ENCODE peak calls at places on chromosomes 1 and 21, in four cellular contexts. One of them, this sample, is unnamed.

GRCh38 chr21:36015096-36015495 is 45.2 kb downstream of the SETD4 start:
- DNase-seq in H54: no peak
- DNase-seq in T-helper 17 cell: no peak
- DNase-seq in MM.1S: no peak
- DNase-seq in this sample: no peak

GRCh38 chr21:33383056-33383888 is 19.9 kb upstream of the IFNGR2 start:
- DNase-seq in H54: peak; percentile 57
- DNase-seq in T-helper 17 cell: peak; percentile 51
- DNase-seq in MM.1S: peak; percentile 97
- DNase-seq in this sample: no peak

GRCh38 chr1:2279210-2279639 is 51.1 kb downstream of the SKI start:
- DNase-seq in H54: no peak
- DNase-seq in T-helper 17 cell: no peak
- DNase-seq in MM.1S: no peak
- DNase-seq in this sample: no peak

GRCh38 chr21:26550357-26550756 is 22.7 kb downstream of the CYYR1 start:
- DNase-seq in H54: no peak
- DNase-seq in T-helper 17 cell: no peak
- DNase-seq in MM.1S: no peak
- DNase-seq in this sample: no peak

GRCh38 chr1:76262591-76262990 is 188.0 kb downstream of the ST6GALNAC3 start:
- DNase-seq in H54: no peak
- DNase-seq in T-helper 17 cell: no peak
- DNase-seq in MM.1S: no peak
- DNase-seq in this sample: no peak

GRCh38 chr1:6343506-6344405 is 49.8 kb downstream of the ACOT7 start:
- DNase-seq in H54: peak; percentile 84
- DNase-seq in T-helper 17 cell: peak; percentile 57
- DNase-seq in MM.1S: peak; percentile 36
- DNase-seq in this sample: no peak

GRCh38 chr1:79448426-79448825 is 441.9 kb upstream of the ADGRL4 start:
- DNase-seq in H54: no peak
- DNase-seq in T-helper 17 cell: no peak
- DNase-seq in MM.1S: no peak
- DNase-seq in this sample: no peak

GRCh38 chr1:119674835-119675289 is 26.8 kb upstream of the ZNF697 start:
- DNase-seq in H54: no peak
- DNase-seq in T-helper 17 cell: no peak
- DNase-seq in MM.1S: no peak
- DNase-seq in this sample: peak; percentile 62

GRCh38 chr1:216222302-216222701 is 200.9 kb downstream of the USH2A start:
- DNase-seq in H54: no peak
- DNase-seq in T-helper 17 cell: no peak
- DNase-seq in MM.1S: no peak
- DNase-seq in this sample: peak; percentile 65

GRCh38 chr1:182240085-182240484 is 151.5 kb downstream of the GLUL start:
- DNase-seq in H54: no peak
- DNase-seq in T-helper 17 cell: no peak
- DNase-seq in MM.1S: no peak
- DNase-seq in this sample: no peak

GRCh38 chr1:111448482-111448917 is 556 bp downstream of the WDR77 start:
- DNase-seq in H54: no peak
- DNase-seq in T-helper 17 cell: peak; percentile 7
- DNase-seq in MM.1S: no peak
- DNase-seq in this sample: no peak

GRCh38 chr1:58939146-58939545 is 155.3 kb upstream of the JUN start:
- DNase-seq in H54: no peak
- DNase-seq in T-helper 17 cell: no peak
- DNase-seq in MM.1S: no peak
- DNase-seq in this sample: no peak

GRCh38 chr1:109482796-109483638 is 688 bp upstream of the ATXN7L2 start:
- DNase-seq in H54: no peak
- DNase-seq in T-helper 17 cell: no peak
- DNase-seq in MM.1S: no peak
- DNase-seq in this sample: no peak

GRCh38 chr1:99613716-99614115 is 32.2 kb upstream of the PALMD start:
- DNase-seq in H54: no peak
- DNase-seq in T-helper 17 cell: no peak
- DNase-seq in MM.1S: no peak
- DNase-seq in this sample: no peak

GRCh38 chr1:167446946-167447345 is 71.4 kb downstream of the CD247 start:
- DNase-seq in H54: no peak
- DNase-seq in T-helper 17 cell: no peak
- DNase-seq in MM.1S: no peak
- DNase-seq in this sample: no peak

GRCh38 chr1:203346060-203346754 is 4.7 kb downstream of the FMOD start:
- DNase-seq in H54: no peak
- DNase-seq in T-helper 17 cell: no peak
- DNase-seq in MM.1S: no peak
- DNase-seq in this sample: no peak

GRCh38 chr1:12080156-12080555 is 17.1 kb downstream of the TNFRSF8 start:
- DNase-seq in H54: no peak
- DNase-seq in T-helper 17 cell: no peak
- DNase-seq in MM.1S: no peak
- DNase-seq in this sample: no peak

GRCh38 chr1:83794384-83794783 is 204.5 kb downstream of the TTLL7 start:
- DNase-seq in H54: no peak
- DNase-seq in T-helper 17 cell: no peak
- DNase-seq in MM.1S: no peak
- DNase-seq in this sample: no peak

GRCh38 chr1:88088481-88088880 is 595.6 kb upstream of the PKN2 start:
- DNase-seq in H54: no peak
- DNase-seq in T-helper 17 cell: no peak
- DNase-seq in MM.1S: no peak
- DNase-seq in this sample: no peak

GRCh38 chr1:241074507-241074906 is 282.5 kb downstream of the RGS7 start:
- DNase-seq in H54: peak; percentile 3
- DNase-seq in T-helper 17 cell: no peak
- DNase-seq in MM.1S: no peak
- DNase-seq in this sample: no peak

GRCh38 chr1:94579876-94580294 is 38.3 kb upstream of the F3 start:
- DNase-seq in H54: peak; percentile 62
- DNase-seq in T-helper 17 cell: no peak
- DNase-seq in MM.1S: no peak
- DNase-seq in this sample: no peak

GRCh38 chr1:243974451-243975292 is 76.4 kb upstream of the ZBTB18 start:
- DNase-seq in H54: no peak
- DNase-seq in T-helper 17 cell: no peak
- DNase-seq in MM.1S: no peak
- DNase-seq in this sample: no peak

GRCh38 chr1:22428672-22429071 is 23.0 kb upstream of the ZBTB40 start:
- DNase-seq in H54: no peak
- DNase-seq in T-helper 17 cell: no peak
- DNase-seq in MM.1S: peak; percentile 69
- DNase-seq in this sample: no peak

GRCh38 chr1:216710598-216711333 is 12.5 kb downstream of the ESRRG start:
- DNase-seq in H54: no peak
- DNase-seq in T-helper 17 cell: no peak
- DNase-seq in MM.1S: no peak
- DNase-seq in this sample: no peak

GRCh38 chr1:92804721-92805169 is 19.8 kb upstream of the EVI5 start:
- DNase-seq in H54: peak; percentile 49
- DNase-seq in T-helper 17 cell: no peak
- DNase-seq in MM.1S: peak; percentile 36
- DNase-seq in this sample: peak; percentile 46

GRCh38 chr1:209389258-209389657 is 194.3 kb upstream of the CAMK1G start:
- DNase-seq in H54: peak; percentile 46
- DNase-seq in T-helper 17 cell: no peak
- DNase-seq in MM.1S: no peak
- DNase-seq in this sample: no peak

GRCh38 chr1:15141933-15142647 is 11.5 kb upstream of the TMEM51 start:
- DNase-seq in H54: peak; percentile 19
- DNase-seq in T-helper 17 cell: no peak
- DNase-seq in MM.1S: no peak
- DNase-seq in this sample: no peak

GRCh38 chr1:15337656-15338402 is 71.9 kb upstream of the EFHD2 start:
- DNase-seq in H54: peak; percentile 68
- DNase-seq in T-helper 17 cell: no peak
- DNase-seq in MM.1S: no peak
- DNase-seq in this sample: no peak

GRCh38 chr21:36076878-36077658 is 7.2 kb downstream of the CBR1 start:
- DNase-seq in H54: no peak
- DNase-seq in T-helper 17 cell: no peak
- DNase-seq in MM.1S: peak; percentile 70
- DNase-seq in this sample: no peak

GRCh38 chr1:40265919-40266318 is 7.9 kb downstream of the ZMPSTE24 start:
- DNase-seq in H54: no peak
- DNase-seq in T-helper 17 cell: no peak
- DNase-seq in MM.1S: no peak
- DNase-seq in this sample: no peak

This sample was measured in NCI-H1048.